ENCODE peak calls at places on chromosomes 13 and 19, in four cellular contexts. One of them, this sample, is unnamed.

GRCh38 chr19:1591421-1592022 is 1.1 kb downstream of the MBD3 start:
- DNase-seq in brain microvascular endothelial cell: no peak
- DNase-seq in lung: no peak
- DNase-seq in tibial nerve: no peak
- DNase-seq in this sample: no peak

GRCh38 chr13:50156140-50156539 is 140.9 kb downstream of the KCNRG start:
- DNase-seq in brain microvascular endothelial cell: peak; percentile 64
- DNase-seq in lung: no peak
- DNase-seq in tibial nerve: no peak
- DNase-seq in this sample: no peak

GRCh38 chr13:107031691-107032090 is 463.8 kb upstream of the ARGLU1 start:
- DNase-seq in brain microvascular endothelial cell: no peak
- DNase-seq in lung: no peak
- DNase-seq in tibial nerve: no peak
- DNase-seq in this sample: no peak

GRCh38 chr13:109479991-109480696 is 306.2 kb downstream of the IRS2 start:
- DNase-seq in brain microvascular endothelial cell: peak; percentile 72
- DNase-seq in lung: no peak
- DNase-seq in tibial nerve: no peak
- DNase-seq in this sample: no peak

GRCh38 chr19:44912854-44913253 is 1.6 kb upstream of the APOC1 start:
- DNase-seq in brain microvascular endothelial cell: no peak
- DNase-seq in lung: no peak
- DNase-seq in tibial nerve: no peak
- DNase-seq in this sample: no peak

GRCh38 chr13:52892925-52893324 is 44.5 kb upstream of the PCDH8 start:
- DNase-seq in brain microvascular endothelial cell: no peak
- DNase-seq in lung: no peak
- DNase-seq in tibial nerve: no peak
- DNase-seq in this sample: no peak

GRCh38 chr19:39497850-39498261 is 891 bp upstream of the DLL3 start:
- DNase-seq in brain microvascular endothelial cell: no peak
- DNase-seq in lung: no peak
- DNase-seq in tibial nerve: no peak
- DNase-seq in this sample: peak; percentile 79

GRCh38 chr19:39128511-39129079 is 3.0 kb downstream of the PAK4 start:
- DNase-seq in brain microvascular endothelial cell: no peak
- DNase-seq in lung: no peak
- DNase-seq in tibial nerve: no peak
- DNase-seq in this sample: no peak

GRCh38 chr19:17333611-17334413 is 843 bp downstream of the ANO8 start:
- DNase-seq in brain microvascular endothelial cell: peak; percentile 78
- DNase-seq in lung: peak; percentile 53
- DNase-seq in tibial nerve: no peak
- DNase-seq in this sample: peak; percentile 79

GRCh38 chr13:20525601-20526544 is at the start of gene CRYL1:
- DNase-seq in brain microvascular endothelial cell: peak; percentile 56
- DNase-seq in lung: peak; percentile 73
- DNase-seq in tibial nerve: peak; percentile 58
- DNase-seq in this sample: peak; percentile 88

GRCh38 chr13:80712026-80712425 is 371.1 kb upstream of the SPRY2 start:
- DNase-seq in brain microvascular endothelial cell: no peak
- DNase-seq in lung: no peak
- DNase-seq in tibial nerve: no peak
- DNase-seq in this sample: no peak

GRCh38 chr13:110179858-110180156 is 127.2 kb downstream of the COL4A1 start:
- DNase-seq in brain microvascular endothelial cell: no peak
- DNase-seq in lung: no peak
- DNase-seq in tibial nerve: no peak
- DNase-seq in this sample: no peak

GRCh38 chr19:28634837-28635236 is 578.1 kb downstream of the UQCRFS1 start:
- DNase-seq in brain microvascular endothelial cell: no peak
- DNase-seq in lung: no peak
- DNase-seq in tibial nerve: no peak
- DNase-seq in this sample: no peak

GRCh38 chr13:26589754-26590153 is 32.3 kb downstream of the WASF3 start:
- DNase-seq in brain microvascular endothelial cell: peak; percentile 33
- DNase-seq in lung: no peak
- DNase-seq in tibial nerve: no peak
- DNase-seq in this sample: no peak

GRCh38 chr19:18650468-18651001 is 13.7 kb downstream of the KLHL26 start:
- DNase-seq in brain microvascular endothelial cell: peak; percentile 85
- DNase-seq in lung: peak; percentile 56
- DNase-seq in tibial nerve: peak; percentile 81
- DNase-seq in this sample: no peak

GRCh38 chr19:18278521-18279265 is 2.7 kb downstream of the JUND start:
- DNase-seq in brain microvascular endothelial cell: peak; percentile 25
- DNase-seq in lung: no peak
- DNase-seq in tibial nerve: no peak
- DNase-seq in this sample: no peak

GRCh38 chr19:7083076-7083956 is 13.8 kb downstream of the ZNF557 start:
- DNase-seq in brain microvascular endothelial cell: peak; percentile 5
- DNase-seq in lung: no peak
- DNase-seq in tibial nerve: no peak
- DNase-seq in this sample: no peak

GRCh38 chr19:2139385-2140192 is 11.8 kb downstream of the AP3D1 start:
- DNase-seq in brain microvascular endothelial cell: no peak
- DNase-seq in lung: no peak
- DNase-seq in tibial nerve: no peak
- DNase-seq in this sample: no peak

GRCh38 chr13:99996177-99996705 is 14.7 kb downstream of the ZIC2 start:
- DNase-seq in brain microvascular endothelial cell: no peak
- DNase-seq in lung: no peak
- DNase-seq in tibial nerve: no peak
- DNase-seq in this sample: no peak

GRCh38 chr13:65926750-65927171 is 1303.4 kb downstream of the PCDH9 start:
- DNase-seq in brain microvascular endothelial cell: no peak
- DNase-seq in lung: no peak
- DNase-seq in tibial nerve: no peak
- DNase-seq in this sample: no peak

GRCh38 chr19:15432018-15432494 is 13.3 kb upstream of the AKAP8L start:
- DNase-seq in brain microvascular endothelial cell: no peak
- DNase-seq in lung: no peak
- DNase-seq in tibial nerve: no peak
- DNase-seq in this sample: peak; percentile 66

GRCh38 chr13:45194081-45194939 is 6.5 kb downstream of the KCTD4 start:
- DNase-seq in brain microvascular endothelial cell: peak; percentile 43
- DNase-seq in lung: no peak
- DNase-seq in tibial nerve: peak; percentile 36
- DNase-seq in this sample: no peak
- TF ChIP-seq CTCF in brain microvascular endothelial cell: peak; percentile 79
- TF ChIP-seq CTCF in lung: no peak
- TF ChIP-seq CTCF in tibial nerve: peak; percentile 26
- TF ChIP-seq CTCF in this sample: no peak

GRCh38 chr13:48391257-48391656 is 21.7 kb downstream of the LPAR6 start:
- DNase-seq in brain microvascular endothelial cell: no peak
- DNase-seq in lung: no peak
- DNase-seq in tibial nerve: no peak
- DNase-seq in this sample: no peak
- TF ChIP-seq CTCF in brain microvascular endothelial cell: no peak
- TF ChIP-seq CTCF in lung: no peak
- TF ChIP-seq CTCF in tibial nerve: no peak
- TF ChIP-seq CTCF in this sample: no peak

DNA sequence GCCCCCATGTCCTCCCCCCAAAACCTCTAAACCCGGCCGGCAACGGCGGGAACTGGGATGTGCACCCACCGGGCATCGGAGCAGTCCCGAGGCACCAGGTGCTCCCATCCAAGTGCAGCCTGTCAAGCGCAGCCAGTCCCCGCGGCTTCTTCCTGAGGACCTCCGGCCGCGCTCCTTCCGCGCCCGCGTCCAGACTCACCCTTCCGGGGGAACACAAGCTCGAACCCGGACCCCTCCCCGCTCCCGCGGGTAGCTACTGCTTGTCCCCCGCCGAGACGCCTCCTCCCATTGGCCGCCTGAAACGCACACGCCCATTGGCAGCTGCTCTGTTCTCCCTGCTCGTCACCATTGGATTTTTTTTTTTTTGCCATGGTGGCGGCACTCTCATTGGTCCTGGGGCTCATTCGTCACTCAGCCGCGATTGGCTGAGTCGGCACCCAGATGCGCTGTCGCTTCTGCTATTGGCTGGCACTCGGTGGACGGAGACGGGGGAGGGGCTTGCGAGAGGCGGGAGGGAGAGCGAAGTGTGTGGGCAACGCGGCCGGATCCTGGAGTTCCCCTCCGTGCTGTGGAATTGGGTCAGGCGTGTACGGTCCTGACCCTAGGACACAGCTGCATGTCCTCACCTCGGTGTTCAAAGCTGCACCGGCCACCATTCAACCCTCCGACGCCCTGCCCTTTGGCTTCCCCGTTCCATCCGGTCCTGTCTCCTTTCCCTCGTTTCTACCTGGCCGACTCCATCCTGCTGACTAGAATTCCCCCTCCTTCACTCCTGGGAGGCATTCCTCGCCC is at the start of gene TYK2:
- DNase-seq in brain microvascular endothelial cell: peak; percentile 97
- DNase-seq in lung: peak; percentile 97
- DNase-seq in tibial nerve: peak; percentile 99
- DNase-seq in this sample: peak; percentile 100
- TF ChIP-seq CTCF in brain microvascular endothelial cell: no peak
- TF ChIP-seq CTCF in lung: no peak
- TF ChIP-seq CTCF in tibial nerve: no peak
- TF ChIP-seq CTCF in this sample: no peak

GRCh38 chr13:64529874-64530485 is 2700.2 kb downstream of the PCDH9 start:
- DNase-seq in brain microvascular endothelial cell: no peak
- DNase-seq in lung: no peak
- DNase-seq in tibial nerve: no peak
- DNase-seq in this sample: peak; percentile 4
- TF ChIP-seq CTCF in brain microvascular endothelial cell: peak; percentile 77
- TF ChIP-seq CTCF in lung: no peak
- TF ChIP-seq CTCF in tibial nerve: peak; percentile 41
- TF ChIP-seq CTCF in this sample: peak; percentile 40

GRCh38 chr19:23283925-23284324 is 33.7 kb upstream of the ZNF724 start:
- DNase-seq in brain microvascular endothelial cell: peak; percentile 52
- DNase-seq in lung: peak; percentile 45
- DNase-seq in tibial nerve: peak; percentile 51
- DNase-seq in this sample: no peak

GRCh38 chr19:23285948-23286347 is 35.8 kb upstream of the ZNF724 start:
- DNase-seq in brain microvascular endothelial cell: no peak
- DNase-seq in lung: no peak
- DNase-seq in tibial nerve: no peak
- DNase-seq in this sample: no peak

GRCh38 chr19:23287620-23288019 is 37.4 kb upstream of the ZNF724 start:
- DNase-seq in brain microvascular endothelial cell: no peak
- DNase-seq in lung: no peak
- DNase-seq in tibial nerve: no peak
- DNase-seq in this sample: no peak

GRCh38 chr19:23281663-23282276 is 31.6 kb upstream of the ZNF724 start:
- DNase-seq in brain microvascular endothelial cell: no peak
- DNase-seq in lung: no peak
- DNase-seq in tibial nerve: no peak
- DNase-seq in this sample: no peak

DNA sequence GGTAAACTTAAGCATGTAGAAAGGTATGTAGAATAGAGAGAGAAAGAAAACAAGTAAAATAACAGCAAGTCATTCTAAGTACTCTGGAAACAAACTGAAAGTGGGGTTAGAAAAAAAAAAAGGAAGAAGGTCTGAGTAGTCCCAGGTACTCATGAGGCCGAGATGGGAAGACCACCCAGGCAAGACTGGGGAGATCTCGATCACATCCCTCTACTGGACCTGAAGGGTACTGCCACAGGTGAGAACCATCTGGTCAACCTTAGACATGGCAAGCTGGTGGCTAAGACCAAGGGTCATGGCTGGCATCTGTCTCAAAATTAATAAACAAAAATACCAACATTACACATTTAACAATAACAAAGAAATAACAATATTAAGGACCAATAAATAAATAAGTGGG is 36.3 kb upstream of the ZNF724 start:
- DNase-seq in brain microvascular endothelial cell: no peak
- DNase-seq in lung: no peak
- DNase-seq in tibial nerve: no peak
- DNase-seq in this sample: no peak
- TF ChIP-seq CTCF in brain microvascular endothelial cell: peak; percentile 46
- TF ChIP-seq CTCF in lung: no peak
- TF ChIP-seq CTCF in tibial nerve: no peak
- TF ChIP-seq CTCF in this sample: no peak

DNA sequence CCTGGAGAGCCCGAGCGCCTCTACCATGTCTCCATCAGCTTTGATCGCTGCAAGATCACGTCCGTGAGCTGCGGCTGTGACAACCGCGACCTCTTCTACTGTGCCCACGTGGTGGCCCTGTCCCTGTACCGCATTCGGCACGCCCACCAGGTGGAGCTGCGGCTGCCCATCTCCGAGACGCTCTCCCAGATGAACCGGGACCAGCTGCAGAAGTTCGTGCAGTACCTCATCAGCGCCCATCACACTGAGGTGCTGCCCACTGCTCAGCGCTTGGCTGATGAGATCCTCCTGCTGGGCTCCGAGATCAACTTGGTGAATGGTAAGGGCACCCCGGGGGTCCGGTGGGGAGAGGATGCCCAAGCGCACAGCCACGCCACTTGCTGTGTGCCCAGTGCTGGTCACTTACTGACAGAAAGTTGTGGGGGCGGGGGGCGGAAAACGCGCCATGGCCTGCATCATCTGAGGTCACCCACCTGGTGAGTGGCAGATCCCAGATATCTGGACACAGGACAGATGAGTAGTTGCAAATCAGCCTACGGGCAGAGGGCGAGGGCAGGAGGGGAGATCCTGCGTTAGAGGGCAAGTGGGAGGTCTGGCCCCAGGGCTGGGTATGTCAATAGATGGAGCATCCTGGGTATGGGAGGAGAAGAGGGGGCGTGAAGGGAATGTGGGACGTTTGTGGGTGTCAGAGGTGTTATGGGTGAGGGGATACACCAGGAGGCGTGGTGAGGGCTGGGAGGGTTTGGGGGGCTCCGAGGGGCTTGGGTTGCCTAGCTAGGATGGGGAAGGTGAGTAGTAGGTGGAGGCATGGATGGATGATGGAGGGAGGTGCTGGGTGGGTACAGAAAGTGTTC is 9.8 kb downstream of the ZSWIM4 start:
- DNase-seq in brain microvascular endothelial cell: no peak
- DNase-seq in lung: no peak
- DNase-seq in tibial nerve: no peak
- DNase-seq in this sample: no peak
- TF ChIP-seq CTCF in brain microvascular endothelial cell: peak; percentile 41
- TF ChIP-seq CTCF in lung: no peak
- TF ChIP-seq CTCF in tibial nerve: peak; percentile 4
- TF ChIP-seq CTCF in this sample: no peak

DNA sequence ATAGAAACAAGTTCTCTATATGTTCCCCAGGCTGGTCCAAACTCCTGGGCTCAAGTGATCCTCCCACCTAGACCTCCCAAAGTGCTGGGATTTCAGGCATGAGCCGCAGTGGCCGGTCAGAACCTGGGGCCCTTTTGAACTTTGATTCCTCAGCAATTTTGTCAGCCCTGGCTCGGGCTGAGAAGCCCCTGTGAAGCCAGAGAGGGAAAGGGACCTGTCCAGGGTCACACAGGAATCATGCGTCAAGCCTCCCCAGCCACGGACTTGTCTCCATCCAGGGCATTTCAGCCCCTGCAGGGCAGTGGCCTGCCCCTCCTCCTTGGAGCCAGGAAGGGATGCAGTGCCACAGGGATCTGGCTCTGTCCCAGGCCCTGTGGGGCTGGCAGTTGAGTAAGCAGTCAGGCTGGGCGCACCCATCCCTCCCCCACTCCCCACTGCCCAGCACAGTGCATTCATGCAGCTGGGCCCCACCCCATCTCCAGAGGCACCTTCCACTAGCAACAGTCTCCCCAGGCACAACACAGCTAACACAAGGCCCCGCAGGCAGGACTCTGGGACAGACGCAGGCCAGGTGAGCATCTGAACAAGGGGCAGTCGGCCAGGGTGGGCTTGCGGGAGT is at the start of gene CAPS:
- DNase-seq in brain microvascular endothelial cell: no peak
- DNase-seq in lung: peak; percentile 76
- DNase-seq in tibial nerve: no peak
- DNase-seq in this sample: no peak
- TF ChIP-seq CTCF in brain microvascular endothelial cell: no peak
- TF ChIP-seq CTCF in lung: no peak
- TF ChIP-seq CTCF in tibial nerve: no peak
- TF ChIP-seq CTCF in this sample: no peak